ENCODE peak calls at places on chromosomes 2 and 18, in six cellular contexts. K, P, W, M, R and F are unnamed samples.

GRCh38 chr2:150470435-150470834 is 17.0 kb downstream of the RND3 start:
- DNase-seq in K (peak), P (no peak), W (no peak), M (no peak), R (no peak), F (no peak)

GRCh38 chr2:239671916-239672849 is 271.4 kb upstream of the HDAC4 start:
- DNase-seq in K (no peak), P (no peak), W (no peak), M (no peak), R (no peak), F (no peak)

GRCh38 chr2:240735476-240735875 is 43.8 kb downstream of the AQP12A start:
- DNase-seq in K (no peak), P (no peak), W (no peak), M (no peak), R (no peak), F (no peak)

GRCh38 chr2:221708916-221709315 is 136.8 kb upstream of the EPHA4 start:
- DNase-seq in K (no peak), P (no peak), W (no peak), M (no peak), R (no peak), F (no peak)

GRCh38 chr2:230861564-230862255 is 3.0 kb upstream of the ITM2C start:
- DNase-seq in K (no peak), P (no peak), W (no peak), M (no peak), R (no peak), F (peak)

GRCh38 chr2:210198326-210198725 is 26.9 kb downstream of the ACADL start:
- DNase-seq in K (peak), P (peak), W (no peak), M (no peak), R (no peak), F (no peak)

GRCh38 chr18:62105373-62105772 is 81.5 kb downstream of the PIGN start:
- DNase-seq in K (peak), P (peak), W (no peak), M (no peak), R (no peak), F (no peak)

GRCh38 chr18:21363411-21363810 is 121.4 kb downstream of the GREB1L start:
- DNase-seq in K (no peak), P (no peak), W (no peak), M (no peak), R (no peak), F (no peak)

GRCh38 chr18:4831127-4831526 is 365.9 kb downstream of the AKAIN1 start:
- DNase-seq in K (no peak), P (no peak), W (no peak), M (no peak), R (no peak), F (no peak)

GRCh38 chr18:45670281-45670962 is 53.6 kb upstream of the SLC14A1 start:
- DNase-seq in K (peak), P (peak), W (peak), M (peak), R (peak), F (peak)

GRCh38 chr2:28707592-28707991 is 44.0 kb upstream of the PPP1CB start:
- DNase-seq in K (no peak), P (peak), W (no peak), M (no peak), R (no peak), F (no peak)

GRCh38 chr2:227228061-227228667 is 63.7 kb downstream of the COL4A3 start:
- DNase-seq in K (peak), P (peak), W (no peak), M (no peak), R (no peak), F (no peak)

GRCh38 chr2:158724803-158725271 is 70.3 kb upstream of the DAPL1 start:
- DNase-seq in K (peak), P (peak), W (no peak), M (peak), R (no peak), F (no peak)

GRCh38 chr2:85135066-85135914 is 2.1 kb downstream of the TCF7L1 start:
- DNase-seq in K (no peak), P (peak), W (no peak), M (no peak), R (no peak), F (no peak)